ENCODE peak calls at places on chromosome 21, in four cellular contexts. Y is trophoblast cell, U is mesenchymal stem cell, T is H9. V is an unnamed sample.

GRCh38 chr21:35352066-35352770 is 303.1 kb upstream of the RUNX1 start:
- DNase-seq in Y (peak; percentile 66), T (no peak), U (peak; percentile 44), V (peak; percentile 71)

GRCh38 chr21:30986966-30987365 is 51.3 kb downstream of the KRTAP19-8 start:
- DNase-seq in T (no peak), U (no peak), Y (no peak), V (no peak)

GRCh38 chr21:42548687-42549406 is 35.2 kb downstream of the SLC37A1 start:
- DNase-seq in T (no peak), U (no peak), Y (no peak), V (no peak)

GRCh38 chr21:35206141-35207125 is 157.3 kb upstream of the RUNX1 start:
- DNase-seq in Y (peak; percentile 88), T (peak; percentile 55), U (no peak), V (peak; percentile 32)

GRCh38 chr21:31706562-31706961 is 25.4 kb downstream of the SCAF4 start:
- DNase-seq in U (no peak), T (no peak), Y (no peak), V (no peak)

GRCh38 chr21:30634906-30635305 is at the start of gene KRTAP20-2:
- DNase-seq in Y (no peak), T (no peak), U (no peak), V (no peak)

GRCh38 chr21:44767834-44768831 is 33.5 kb downstream of the UBE2G2 start:
- DNase-seq in Y (no peak), T (peak; percentile 75), U (no peak), V (no peak)

GRCh38 chr21:39010629-39011404 is 172.4 kb downstream of the PSMG1 start:
- DNase-seq in Y (no peak), T (no peak), U (no peak), V (no peak)

GRCh38 chr21:34808569-34809204 is 139.9 kb downstream of the CLIC6 start:
- DNase-seq in U (peak; percentile 88), T (no peak), Y (no peak), V (peak; percentile 88)

GRCh38 chr21:24118738-24119470 is 1488.4 kb downstream of the MRPL39 start:
- DNase-seq in T (no peak), U (no peak), Y (no peak), V (peak; percentile 65)

GRCh38 chr21:44637018-44637850 is at the start of gene KRTAP10-10:
- DNase-seq in T (peak; percentile 28), Y (no peak), U (no peak), V (no peak)

GRCh38 chr21:44384968-44385367 is 31.5 kb downstream of the TRPM2 start:
- DNase-seq in Y (no peak), U (no peak), T (no peak), V (no peak)

GRCh38 chr21:44969965-44970755 is 30.3 kb downstream of the SLX9 start:
- DNase-seq in U (peak; percentile 80), Y (peak; percentile 84), T (no peak), V (peak; percentile 87)

GRCh38 chr21:43585924-43586411 is 73.3 kb downstream of the HSF2BP start:
- DNase-seq in U (peak; percentile 97), Y (no peak), T (peak; percentile 40), V (peak; percentile 98)

GRCh38 chr21:32184059-32184458 is 94.8 kb downstream of the MIS18A start:
- DNase-seq in T (no peak), U (no peak), Y (no peak), V (no peak)

GRCh38 chr21:41754481-41754891 is 12.4 kb downstream of the RIPK4 start:
- DNase-seq in Y (peak; percentile 87), T (peak; percentile 59), U (no peak), V (no peak)

GRCh38 chr21:44729336-44730027 is 18.1 kb upstream of the TSPEAR start:
- DNase-seq in T (peak; percentile 24), Y (no peak), U (no peak), V (no peak)

GRCh38 chr21:44090332-44090731 is 16.9 kb upstream of the PWP2 start:
- DNase-seq in T (no peak), U (no peak), Y (no peak), V (no peak)

GRCh38 chr21:26736449-26736848 is 108.8 kb downstream of the ADAMTS1 start:
- DNase-seq in T (no peak), U (peak; percentile 14), Y (no peak), V (no peak)

GRCh38 chr21:26732442-26733221 is 112.6 kb downstream of the ADAMTS1 start:
- DNase-seq in T (peak; percentile 73), U (peak; percentile 64), Y (peak; percentile 51), V (peak; percentile 57)
- H2BK120ac ChIP-seq in T (no peak overlapping the region), U (no peak overlapping the region), Y (peak overlapping the region; percentile 68), V (no peak overlapping the region)

DNA sequence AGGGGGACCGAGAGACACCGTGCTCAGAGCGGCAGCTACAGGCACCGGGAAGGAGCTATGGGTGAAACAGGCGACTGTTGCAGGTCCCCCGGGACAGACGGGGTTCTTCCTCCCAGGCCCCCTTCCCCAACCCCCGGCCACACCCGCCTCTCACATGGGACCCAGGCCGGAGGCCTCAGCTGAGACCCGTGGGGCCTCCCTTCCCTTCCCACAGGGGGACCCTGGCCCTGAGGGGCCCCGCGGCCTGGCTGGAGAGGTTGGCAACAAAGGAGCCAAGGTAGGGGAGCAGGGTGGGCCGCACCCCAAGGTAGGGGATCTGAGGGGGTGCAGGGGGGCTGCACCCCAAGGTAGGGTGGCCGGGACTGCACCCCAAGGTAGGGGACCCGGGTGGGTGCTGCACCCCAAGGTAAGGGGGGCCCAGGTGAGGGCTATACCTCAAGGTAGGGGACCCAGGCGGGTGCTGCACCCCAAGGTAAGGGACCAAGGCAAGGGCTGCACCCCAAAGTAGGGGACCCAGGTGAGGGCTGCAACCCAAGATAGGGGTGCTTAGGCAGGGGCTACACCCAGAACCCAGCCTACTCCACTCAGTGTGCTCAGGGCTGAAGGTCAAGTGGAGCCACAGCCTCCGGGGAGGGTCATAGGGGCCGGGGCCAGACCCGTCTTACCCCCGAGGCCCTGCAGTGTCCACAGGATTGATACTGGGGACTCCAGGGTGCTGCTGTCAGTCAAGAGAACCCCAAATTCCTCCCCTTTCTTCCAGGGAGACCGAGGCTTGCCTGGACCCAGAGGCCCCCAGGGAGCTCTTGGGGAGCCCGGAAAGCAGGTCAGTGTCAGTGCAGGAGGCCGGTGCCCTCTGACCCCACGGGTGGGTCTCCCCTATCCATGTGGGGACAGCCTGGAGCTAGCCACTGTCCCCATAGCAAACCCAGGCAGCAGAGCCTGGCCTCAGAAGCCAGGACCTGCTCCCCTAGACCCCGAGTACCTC is 22.7 kb downstream of the COL6A2 start:
- DNase-seq in U (no peak), T (peak; percentile 21), Y (no peak), V (no peak)
- H2BK120ac ChIP-seq in U (no peak overlapping the region), T (no peak overlapping the region), Y (no peak overlapping the region), V (no peak overlapping the region)

DNA sequence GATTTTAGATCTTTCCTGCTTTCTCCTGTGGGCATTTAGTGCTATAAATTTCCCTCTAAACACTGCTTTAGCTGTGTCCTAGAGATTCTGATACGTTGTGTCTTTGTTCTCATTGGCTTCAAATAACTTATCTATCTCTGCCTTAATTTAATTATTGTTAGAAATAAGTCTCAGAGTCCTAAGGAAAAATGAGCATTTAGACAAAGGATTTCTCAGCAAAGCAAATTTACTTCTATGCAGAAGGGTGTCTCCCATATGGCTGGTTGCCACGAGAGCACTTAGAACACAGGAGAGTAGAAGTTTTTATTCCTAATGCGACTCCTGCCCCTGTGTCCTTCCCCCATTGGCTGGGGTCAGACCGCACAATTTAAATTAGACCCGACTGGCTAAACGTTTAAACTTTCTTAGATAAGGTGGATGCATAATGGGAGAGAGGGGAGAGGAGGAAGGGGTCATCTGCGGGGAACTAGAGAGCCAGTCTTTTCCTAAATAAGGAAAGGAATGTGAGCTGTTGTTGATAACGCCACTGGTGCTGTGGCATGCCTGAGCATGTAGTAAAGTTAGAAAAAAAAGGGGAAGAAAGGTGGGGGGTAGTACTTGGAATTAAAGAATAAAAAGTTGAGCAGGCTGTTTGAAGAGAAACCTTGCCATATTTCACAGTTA is 170.2 kb downstream of the DYRK1A start:
- DNase-seq in T (no peak), U (no peak), Y (no peak), V (no peak)
- H2BK120ac ChIP-seq in T (no peak overlapping the region), U (no peak overlapping the region), Y (no peak overlapping the region), V (peak overlapping the region; percentile 67)

GRCh38 chr21:15425049-15425448 is 304.7 kb upstream of the USP25 start:
- DNase-seq in U (no peak), Y (no peak), T (no peak), V (no peak)
- H2BK120ac ChIP-seq in U (no peak overlapping the region), Y (peak overlapping the region; percentile 11), T (no peak overlapping the region), V (no peak overlapping the region)

GRCh38 chr21:26710155-26710554 is 135.1 kb downstream of the ADAMTS1 start:
- DNase-seq in Y (no peak), U (no peak), T (no peak), V (no peak)
- H2BK120ac ChIP-seq in Y (no peak overlapping the region), U (no peak overlapping the region), T (no peak overlapping the region), V (no peak overlapping the region)